ENCODE peak calls at places on chromosomes 13 and 19, in ten cellular contexts. K, P, R, T, Y, C, M, J, U and Q are unnamed samples. For H3K9me3 and H3K4me1, the result is how much of the 10 kb centered on the place peaks cover.

GRCh38 chr13:40204246-40204645 is 462.2 kb downstream of the FOXO1 start:
- DNase-seq in K (no peak), P (no peak), R (no peak), T (no peak), Y (no peak), C (no peak), M (no peak), J (no peak), U (no peak), Q (no peak)

GRCh38 chr19:8161135-8161646 is 11.8 kb upstream of the FBN3 start:
- DNase-seq in K (no peak), P (no peak), R (no peak), T (no peak), Y (no peak), C (no peak), M (peak), J (no peak), U (no peak), Q (peak)

GRCh38 chr13:102197193-102197592 is 204.7 kb downstream of the FGF14 start:
- DNase-seq in K (no peak), P (no peak), R (no peak), T (no peak), Y (no peak), C (no peak), M (no peak), J (no peak), U (no peak), Q (no peak)

GRCh38 chr19:30666301-30666803 is 294.2 kb downstream of the ZNF536 start:
- DNase-seq in K (peak), P (peak), R (peak), T (peak), Y (no peak), C (no peak), M (peak), J (no peak), U (peak), Q (peak)

GRCh38 chr19:50568321-50569022 is at the start of gene LRRC4B:
- DNase-seq in K (no peak), P (no peak), R (peak), T (no peak), Y (no peak), C (no peak), M (peak), J (no peak), U (no peak), Q (no peak)

GRCh38 chr19:29549105-29550070 is 23.6 kb downstream of the VSTM2B start:
- DNase-seq in K (no peak), P (no peak), R (no peak), T (no peak), Y (peak), C (no peak), M (no peak), J (no peak), U (no peak), Q (no peak)

GRCh38 chr13:85729296-85729695 is 69.9 kb downstream of the SLITRK6 start:
- DNase-seq in K (no peak), P (no peak), R (no peak), T (no peak), Y (no peak), C (no peak), M (no peak), J (no peak), U (no peak), Q (no peak)

GRCh38 chr19:15115080-15115479 is 7.9 kb downstream of the SYDE1 start:
- DNase-seq in K (no peak), P (peak), R (peak), T (no peak), Y (no peak), C (no peak), M (no peak), J (peak), U (peak), Q (peak)

GRCh38 chr13:79417741-79418140 is 11.7 kb upstream of the RBM26 start:
- DNase-seq in K (no peak), P (no peak), R (no peak), T (no peak), Y (no peak), C (no peak), M (no peak), J (no peak), U (no peak), Q (no peak)

GRCh38 chr19:46998445-46999142 is 21.0 kb upstream of the NPAS1 start:
- DNase-seq in K (no peak), P (no peak), R (no peak), T (no peak), Y (no peak), C (no peak), M (no peak), J (no peak), U (no peak), Q (no peak)

GRCh38 chr13:19601749-19602725 is 31.4 kb upstream of the MPHOSPH8 start:
- DNase-seq in K (peak), P (peak), R (no peak), T (peak), Y (peak), C (no peak), M (peak), J (peak), U (no peak), Q (no peak)

GRCh38 chr19:41205995-41206394 is 13.0 kb downstream of the CYP2S1 start:
- DNase-seq in K (no peak), P (no peak), R (no peak), T (no peak), Y (no peak), C (no peak), M (no peak), J (no peak), U (no peak), Q (no peak)

GRCh38 chr19:16319466-16319865 is 5.2 kb upstream of the KLF2 start:
- DNase-seq in K (no peak), P (no peak), R (no peak), T (no peak), Y (no peak), C (no peak), M (no peak), J (no peak), U (no peak), Q (no peak)

GRCh38 chr13:100817897-100818296 is 143.3 kb upstream of the TMTC4 start:
- DNase-seq in K (no peak), P (no peak), R (no peak), T (no peak), Y (no peak), C (no peak), M (no peak), J (no peak), U (no peak), Q (no peak)

GRCh38 chr19:55801416-55801815 is 30.4 kb downstream of the NLRP11 start:
- DNase-seq in K (no peak), P (no peak), R (no peak), T (no peak), Y (no peak), C (no peak), M (no peak), J (no peak), U (no peak), Q (no peak)

GRCh38 chr13:28451482-28452217 is 43.3 kb downstream of the FLT1 start:
- DNase-seq in K (no peak), P (peak), R (no peak), T (no peak), Y (no peak), C (no peak), M (no peak), J (no peak), U (peak), Q (no peak)

GRCh38 chr13:59111711-59112110 is 1052.0 kb downstream of the DIAPH3 start:
- DNase-seq in K (no peak), P (no peak), R (no peak), T (no peak), Y (no peak), C (no peak), M (no peak), J (no peak), U (no peak), Q (no peak)

GRCh38 chr19:55526216-55527196 is 10.4 kb downstream of the SBK2 start:
- DNase-seq in K (no peak), P (peak), R (peak), T (peak), Y (peak), C (no peak), M (peak), J (peak), U (peak), Q (peak)

GRCh38 chr19:3075605-3076431 is 13.5 kb upstream of the TLE5 start:
- DNase-seq in K (no peak), P (peak), R (no peak), T (peak), Y (peak), C (no peak), M (peak), J (peak), U (peak), Q (peak)

GRCh38 chr13:49681837-49682236 is 9.4 kb downstream of the EBPL start:
- DNase-seq in K (no peak), P (no peak), R (no peak), T (no peak), Y (no peak), C (no peak), M (no peak), J (no peak), U (no peak), Q (no peak)

GRCh38 chr19:29926031-29926430 is 16.0 kb upstream of the URI1 start:
- DNase-seq in K (no peak), P (no peak), R (no peak), T (no peak), Y (no peak), C (no peak), M (no peak), J (no peak), U (no peak), Q (no peak)

GRCh38 chr19:29872224-29872731 is 60.5 kb downstream of the CCNE1 start:
- DNase-seq in K (peak), P (no peak), R (no peak), T (no peak), Y (peak), C (no peak), M (peak), J (no peak), U (no peak), Q (no peak)

GRCh38 chr19:15218501-15218900 is 13.7 kb downstream of the EPHX3 start:
- DNase-seq in K (no peak), P (no peak), R (no peak), T (no peak), Y (no peak), C (no peak), M (no peak), J (no peak), U (no peak), Q (no peak)

GRCh38 chr13:46210362-46211083 is 1.2 kb upstream of the LRRC63 start:
- DNase-seq in K (no peak), P (no peak), R (no peak), T (no peak), Y (no peak), C (no peak), M (no peak), J (no peak), U (no peak), Q (no peak)

GRCh38 chr13:91132381-91132780 is 215.1 kb upstream of the MIR17HG start:
- DNase-seq in K (no peak), P (no peak), R (no peak), T (no peak), Y (no peak), C (no peak), M (no peak), J (no peak), U (no peak), Q (no peak)

GRCh38 chr19:10110076-10110971 is 1.2 kb upstream of the P2RY11 start:
- DNase-seq in K (no peak), P (no peak), R (no peak), T (no peak), Y (no peak), C (no peak), M (no peak), J (no peak), U (peak), Q (no peak)

GRCh38 chr19:31351212-31352193 is 2.3 kb upstream of the TSHZ3 start:
- DNase-seq in K (no peak), P (peak), R (peak), T (peak), Y (peak), C (no peak), M (peak), J (peak), U (no peak), Q (no peak)

GRCh38 chr13:76884167-76884566 is 2.0 kb downstream of the KCTD12 start:
- DNase-seq in K (no peak), P (peak), R (peak), T (no peak), Y (peak), C (no peak), M (peak), J (peak), U (peak), Q (peak)

GRCh38 chr13:103394670-103395069 is 328.5 kb upstream of the SLC10A2 start:
- DNase-seq in K (no peak), P (no peak), R (no peak), T (no peak), Y (no peak), C (no peak), M (no peak), J (no peak), U (no peak), Q (no peak)

GRCh38 chr13:103386341-103386740 is 320.1 kb upstream of the SLC10A2 start:
- DNase-seq in K (no peak), P (no peak), R (no peak), T (no peak), Y (no peak), C (no peak), M (peak), J (no peak), U (no peak), Q (no peak)

GRCh38 chr13:103388839-103389238 is 322.6 kb upstream of the SLC10A2 start:
- DNase-seq in K (no peak), P (no peak), R (no peak), T (no peak), Y (no peak), C (no peak), M (no peak), J (no peak), U (no peak), Q (no peak)
- H3K9me3 ChIP-seq in K (under half), P (under half), R (under half), T (under half), Y (under half), C (under half), M (under half), J (under half), U (under half), Q (under half)

GRCh38 chr19:4362038-4362828 is 18.9 kb downstream of the MPND start:
- DNase-seq in K (no peak), P (no peak), R (no peak), T (peak), Y (no peak), C (no peak), M (no peak), J (no peak), U (no peak), Q (peak)
- H3K4me1 ChIP-seq in K (under half), P (under half), R (under half), T (under half), Y (under half), C (under half), M (under half), J (under half), U (under half), Q (under half)

DNA sequence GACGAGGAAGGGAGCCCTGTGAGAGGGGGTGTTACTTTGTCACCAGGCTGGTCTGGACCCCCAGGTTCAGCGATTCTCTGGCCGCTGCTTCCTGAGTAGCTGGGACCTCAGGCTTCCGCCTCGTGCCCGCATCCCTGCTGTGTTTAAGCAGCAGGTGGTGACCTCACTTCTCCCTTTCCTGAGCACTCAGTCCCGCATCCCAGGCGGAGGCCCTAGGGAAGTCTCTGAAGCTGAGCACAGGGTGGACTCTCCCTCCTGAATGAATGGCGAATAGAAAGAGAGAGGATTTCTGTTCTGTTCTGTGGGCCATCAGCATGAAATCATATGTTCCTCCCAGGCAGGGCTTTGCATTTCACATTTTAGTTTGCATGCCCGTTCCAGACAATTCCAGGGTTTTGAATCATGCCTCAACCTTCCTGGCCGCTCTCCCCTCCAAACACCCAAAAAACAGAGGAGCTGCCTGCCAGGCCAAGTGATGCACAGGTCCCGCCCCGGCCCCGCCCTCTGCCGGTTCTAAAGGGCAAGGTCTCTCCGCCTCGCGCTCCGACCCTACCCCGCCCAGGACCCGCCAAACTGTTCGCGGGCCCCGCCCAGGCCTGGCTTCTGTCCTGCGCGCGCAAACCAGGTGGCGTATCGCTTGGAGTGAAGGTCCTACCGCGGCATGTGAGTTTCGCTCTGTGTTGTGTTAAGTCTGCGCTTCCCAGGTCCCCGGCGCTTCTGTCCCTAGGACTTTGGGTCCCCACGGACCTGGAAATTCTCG is 35.1 kb upstream of the ZNF808 start:
- DNase-seq in K (peak), P (no peak), R (no peak), T (no peak), Y (no peak), C (no peak), M (peak), J (no peak), U (no peak), Q (no peak)
- H3K9me3 ChIP-seq in K (under half), P (half or more), R (under half), T (under half), Y (under half), C (under half), M (under half), J (half or more), U (under half), Q (under half)

DNA sequence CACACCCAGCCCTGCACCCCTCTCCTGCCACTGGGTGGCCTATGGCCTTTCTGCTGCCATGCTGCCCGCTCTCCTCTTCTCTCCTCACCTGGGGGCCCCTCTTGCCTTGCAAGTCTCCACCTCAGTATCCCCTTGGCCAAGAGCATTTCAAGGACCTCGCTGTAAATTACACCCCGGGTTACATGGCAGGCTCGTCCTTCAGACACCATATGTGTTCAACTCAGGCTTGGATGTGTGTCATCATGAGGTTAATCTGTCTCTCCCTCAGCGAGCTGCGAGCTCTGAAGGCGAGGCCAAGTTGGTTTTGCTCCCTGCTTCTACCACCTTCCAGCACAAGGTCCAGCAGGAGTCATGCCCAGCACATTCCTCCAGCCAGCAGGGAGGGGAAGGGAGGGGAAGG is 74.8 kb upstream of the TM9SF2 start:
- DNase-seq in K (no peak), P (no peak), R (no peak), T (no peak), Y (no peak), C (no peak), M (no peak), J (no peak), U (no peak), Q (no peak)
- H3K4me1 ChIP-seq in K (under half), P (under half), R (under half), T (under half), Y (under half), C (under half), M (under half), J (under half), U (under half), Q (under half)

GRCh38 chr13:108610517-108610916 is 18.9 kb upstream of the MYO16 start:
- DNase-seq in K (no peak), P (no peak), R (no peak), T (no peak), Y (no peak), C (no peak), M (peak), J (no peak), U (no peak), Q (no peak)

GRCh38 chr13:108609353-108609752 is 20.1 kb upstream of the MYO16 start:
- DNase-seq in K (no peak), P (no peak), R (no peak), T (no peak), Y (no peak), C (no peak), M (peak), J (no peak), U (no peak), Q (no peak)

DNA sequence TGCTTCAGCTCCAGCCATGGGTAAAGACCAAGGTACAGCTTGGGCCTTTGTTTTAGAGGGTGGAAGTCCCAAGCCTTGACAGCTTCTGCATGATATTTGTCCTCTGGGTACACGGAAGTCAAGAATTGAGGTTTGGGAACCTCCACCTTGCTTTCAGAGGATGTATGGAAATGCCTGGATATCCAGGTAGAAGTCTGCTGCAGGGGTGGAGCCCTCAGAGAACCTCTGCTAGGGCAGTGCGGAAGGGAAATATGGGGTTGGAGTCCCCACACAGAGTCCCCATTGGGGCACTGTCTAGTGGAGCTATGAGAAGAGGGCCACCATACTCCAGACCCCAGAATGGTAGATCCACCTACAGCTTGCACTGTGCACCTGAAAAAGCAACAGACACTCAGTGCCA is 23.0 kb upstream of the MYO16 start:
- DNase-seq in K (no peak), P (no peak), R (no peak), T (no peak), Y (no peak), C (no peak), M (no peak), J (no peak), U (no peak), Q (no peak)
- H3K9me3 ChIP-seq in K (under half), P (under half), R (under half), T (under half), Y (under half), C (under half), M (under half), J (under half), U (under half), Q (under half)

GRCh38 chr13:51623473-51623872 is 39.2 kb downstream of the WDFY2 start:
- DNase-seq in K (no peak), P (no peak), R (no peak), T (no peak), Y (no peak), C (no peak), M (no peak), J (no peak), U (no peak), Q (no peak)

GRCh38 chr13:51624695-51625345 is 40.6 kb downstream of the WDFY2 start:
- DNase-seq in K (no peak), P (no peak), R (no peak), T (no peak), Y (no peak), C (no peak), M (no peak), J (no peak), U (no peak), Q (no peak)

GRCh38 chr13:51624207-51624606 is 39.9 kb downstream of the WDFY2 start:
- DNase-seq in K (no peak), P (no peak), R (no peak), T (no peak), Y (no peak), C (no peak), M (no peak), J (no peak), U (no peak), Q (no peak)

GRCh38 chr13:51626749-51627148 is 42.5 kb downstream of the WDFY2 start:
- DNase-seq in K (no peak), P (no peak), R (no peak), T (peak), Y (no peak), C (no peak), M (no peak), J (no peak), U (no peak), Q (no peak)

GRCh38 chr13:51625555-51626345 is 41.5 kb downstream of the WDFY2 start:
- DNase-seq in K (no peak), P (peak), R (no peak), T (peak), Y (no peak), C (no peak), M (no peak), J (no peak), U (no peak), Q (peak)
- H3K4me1 ChIP-seq in K (under half), P (under half), R (under half), T (under half), Y (under half), C (under half), M (under half), J (half or more), U (under half), Q (under half)